ENCODE peak calls at places on chromosomes 6 and 20, in four cellular contexts. V is foreskin fibroblast, X is psoas muscle, N is fibroblast of pulmonary artery. F is an unnamed sample.

GRCh38 chr6:4581468-4582420 is 194.5 kb upstream of the CDYL start:
- DNase-seq in V (peak), X (no peak), N (peak), F (no peak)

GRCh38 chr20:17652411-17652810 is 29.6 kb downstream of the RRBP1 start:
- DNase-seq in V (no peak), X (peak), N (no peak), F (no peak)

GRCh38 chr6:49849121-49849907 is 17.0 kb downstream of the CRISP1 start:
- DNase-seq in V (peak), X (no peak), N (peak), F (no peak)

GRCh38 chr6:19369770-19370169 is 467.4 kb upstream of the ID4 start:
- DNase-seq in V (no peak), X (no peak), N (peak), F (no peak)

GRCh38 chr6:41813469-41813868 is 26.0 kb downstream of the TOMM6 start:
- DNase-seq in V (peak), X (no peak), N (no peak), F (no peak)

GRCh38 chr6:31558631-31559500 is 11.5 kb downstream of the NFKBIL1 start:
- DNase-seq in V (no peak), X (no peak), N (peak), F (no peak)

GRCh38 chr6:100381111-100381510 is 83.6 kb downstream of the SIM1 start:
- DNase-seq in V (peak), X (no peak), N (peak), F (no peak)

GRCh38 chr20:43669332-43669731 is 2.4 kb downstream of the MYBL2 start:
- DNase-seq in V (peak), X (no peak), N (peak), F (no peak)

GRCh38 chr20:34299925-34300806 is 3.0 kb downstream of the AHCY start:
- DNase-seq in V (no peak), X (no peak), N (no peak), F (no peak)

GRCh38 chr6:73985891-73986290 is 289.9 kb downstream of the CD109 start:
- DNase-seq in V (peak), X (no peak), N (peak), F (no peak)

GRCh38 chr20:49712918-49713778 is 530 bp downstream of the B4GALT5 start:
- DNase-seq in V (no peak), X (peak), N (peak), F (no peak)

GRCh38 chr6:168075216-168075615 is 3.8 kb downstream of the FRMD1 start:
- DNase-seq in V (no peak), X (no peak), N (no peak), F (no peak)

GRCh38 chr20:48983423-48984400 is 62.2 kb downstream of the ARFGEF2 start:
- DNase-seq in V (peak), X (peak), N (peak), F (no peak)

GRCh38 chr20:38604873-38605303 is 3.3 kb downstream of the ARHGAP40 start:
- DNase-seq in V (peak), X (no peak), N (peak), F (no peak)

GRCh38 chr20:38600057-38600456 is 1.6 kb upstream of the ARHGAP40 start:
- DNase-seq in V (no peak), X (no peak), N (no peak), F (no peak)

GRCh38 chr20:38602185-38602581 is 574 bp downstream of the ARHGAP40 start:
- DNase-seq in V (no peak), X (no peak), N (no peak), F (no peak)

GRCh38 chr20:38601216-38602184 is at the start of gene ARHGAP40:
- DNase-seq in V (no peak), X (no peak), N (no peak), F (no peak)

DNA sequence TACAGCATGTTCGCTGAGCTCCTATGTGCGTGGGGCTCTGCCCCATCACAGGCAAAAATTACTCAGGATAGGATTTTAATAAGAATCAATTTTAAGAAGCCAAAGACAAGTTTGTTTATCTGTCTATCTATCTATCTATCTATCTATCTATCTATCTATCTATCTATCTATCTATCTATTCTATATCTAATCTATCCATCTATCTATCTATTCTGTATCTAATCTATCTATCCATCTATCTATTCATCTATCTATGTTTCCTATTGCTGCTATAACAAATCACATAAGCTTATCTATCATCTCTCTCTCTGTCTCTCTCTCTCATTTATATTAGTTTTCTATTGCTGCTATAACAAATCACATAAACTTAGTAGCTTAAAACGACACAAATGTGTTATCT is 1.7 kb downstream of the ARHGAP40 start:
- DNase-seq in V (no peak), X (no peak), N (no peak), F (no peak)
- TF ChIP-seq CTCF in V (no peak), X (no peak), N (no peak), F (no peak)

DNA sequence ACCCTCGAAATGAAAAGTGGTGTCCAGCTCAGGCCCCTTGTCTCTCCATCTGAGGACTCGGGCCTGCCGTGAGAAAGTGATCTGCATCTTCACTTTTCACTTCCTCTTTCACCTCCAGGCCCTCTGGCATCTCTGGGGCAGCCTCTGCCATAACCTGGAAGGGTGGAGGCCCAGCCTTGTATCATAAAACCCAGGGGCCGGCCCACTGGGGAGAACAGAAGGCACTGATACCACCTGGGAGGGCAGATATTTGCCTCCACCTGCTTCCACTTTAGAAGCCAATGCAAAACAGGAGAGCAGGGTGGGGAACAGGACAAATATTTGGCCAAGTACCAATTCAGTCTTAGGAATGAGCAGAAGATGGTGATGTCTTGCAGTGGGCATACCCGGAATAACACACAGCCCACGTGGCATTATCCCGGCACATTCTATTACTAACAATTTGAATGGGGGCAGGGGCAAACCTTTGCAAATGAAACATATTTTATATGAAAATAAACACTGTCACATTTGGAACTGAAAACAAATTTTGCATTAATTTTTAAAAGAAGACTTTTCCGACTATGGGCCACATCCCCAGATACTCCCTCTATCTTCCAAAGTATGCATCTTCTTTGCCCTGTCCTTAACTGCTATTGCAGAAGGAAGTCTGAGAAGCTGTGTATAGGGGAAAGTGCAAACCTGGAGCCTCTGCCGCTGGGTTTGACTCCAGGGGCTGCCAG is 69.2 kb upstream of the TBC1D7 start:
- DNase-seq in V (no peak), X (no peak), N (no peak), F (no peak)
- TF ChIP-seq CTCF in V (peak), X (no peak), N (peak), F (no peak)

DNA sequence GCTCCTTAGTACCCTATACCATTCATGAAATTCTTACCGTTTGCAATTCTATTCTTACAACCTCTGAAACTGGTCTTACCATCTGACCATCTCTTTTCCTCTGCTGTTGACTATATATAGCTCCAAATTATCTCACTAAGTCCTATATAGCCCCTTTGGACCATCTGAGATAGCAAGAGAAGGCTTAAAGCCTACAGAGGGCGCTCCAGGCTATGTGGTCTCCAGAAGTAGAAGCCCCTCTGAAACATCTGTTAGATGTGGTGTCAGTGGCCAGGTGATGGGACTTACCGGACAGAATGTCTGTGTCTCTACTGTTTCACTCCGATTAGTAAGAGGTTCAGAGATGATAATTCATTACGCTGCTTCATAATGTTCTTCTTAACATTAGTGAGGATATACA is 140.7 kb upstream of the BMP2 start:
- DNase-seq in V (no peak), X (no peak), N (no peak), F (no peak)
- TF ChIP-seq CTCF in V (no peak), X (no peak), N (no peak), F (no peak)

GRCh38 chr6:107218142-107218541 is 102.8 kb upstream of the BEND3 start:
- DNase-seq in V (no peak), X (no peak), N (no peak), F (no peak)
- TF ChIP-seq CTCF in V (no peak), X (no peak), N (no peak), F (no peak)

GRCh38 chr20:41089555-41089954 is 47.8 kb upstream of the PLCG1 start:
- DNase-seq in V (no peak), X (no peak), N (no peak), F (no peak)
- TF ChIP-seq CTCF in V (no peak), X (no peak), N (peak), F (peak)

GRCh38 chr6:16747232-16748027 is 13.8 kb downstream of the ATXN1 start:
- DNase-seq in V (peak), X (no peak), N (peak), F (no peak)
- TF ChIP-seq CTCF in V (no peak), X (no peak), N (no peak), F (no peak)

DNA sequence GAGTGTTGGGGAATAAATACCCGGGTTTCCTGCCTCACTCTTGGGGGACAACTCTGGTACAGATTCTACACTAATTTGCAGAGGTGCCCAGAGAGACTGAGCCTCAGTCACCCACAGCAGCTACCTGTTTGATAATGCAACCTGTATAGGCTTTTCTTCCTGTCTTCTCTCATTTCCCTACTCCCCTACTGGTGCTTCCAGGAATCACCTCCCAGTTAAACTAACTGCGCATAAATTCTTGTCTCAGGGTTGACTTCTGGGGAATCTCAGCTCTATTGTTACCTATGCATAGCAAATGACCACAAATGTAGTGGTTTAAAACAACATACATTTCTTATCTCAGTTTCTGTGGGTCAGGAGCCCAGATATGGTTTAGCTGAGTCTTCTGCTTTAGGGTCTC is 11.3 kb downstream of the OCSTAMP start:
- DNase-seq in V (no peak), X (no peak), N (no peak), F (no peak)
- TF ChIP-seq CTCF in V (no peak), X (no peak), N (peak), F (peak)

F was measured in type B pancreatic cell.